ENCODE peak calls at places on chromosome 4, in six cellular contexts. B, K, S, Y, R and H are unnamed samples.

GRCh38 chr4:47469951-47470350 is 6.4 kb upstream of the COMMD8 start:
- DNase-seq in Y (no peak), K (no peak), S (no peak), B (no peak), R (no peak), H (no peak)

GRCh38 chr4:4851081-4851480 is 8.4 kb upstream of the MSX1 start:
- DNase-seq in S (no peak), R (no peak), B (no peak), Y (no peak), K (no peak), H (no peak)

GRCh38 chr4:156957558-156957957 is 14.0 kb downstream of the PDGFC start:
- DNase-seq in R (no peak), K (no peak), S (no peak), B (no peak), Y (no peak), H (no peak)

GRCh38 chr4:14743601-14744000 is 258.7 kb upstream of the CPEB2 start:
- DNase-seq in S (no peak), K (no peak), B (no peak), Y (no peak), R (no peak), H (no peak)

GRCh38 chr4:73868206-73869129 is 725 bp upstream of the CXCL1 start:
- DNase-seq in B (peak; percentile 27), K (no peak), Y (no peak), S (no peak), R (no peak), H (no peak)

GRCh38 chr4:165580379-165580905 is 201.6 kb downstream of the CPE start:
- DNase-seq in Y (no peak), K (no peak), R (no peak), B (peak; percentile 69), S (no peak), H (peak; percentile 17)

GRCh38 chr4:123555500-123556273 is 159.1 kb downstream of the SPRY1 start:
- DNase-seq in K (peak; percentile 98), B (peak; percentile 81), Y (no peak), S (no peak), R (peak; percentile 68), H (peak; percentile 97)

GRCh38 chr4:119286377-119287002 is 35.4 kb downstream of the FABP2 start:
- DNase-seq in B (peak; percentile 64), S (no peak), Y (no peak), R (peak; percentile 28), K (peak; percentile 32), H (no peak)

GRCh38 chr4:81452452-81453011 is 19.2 kb downstream of the RASGEF1B start:
- DNase-seq in K (no peak), R (no peak), Y (no peak), S (no peak), B (no peak), H (no peak)

GRCh38 chr4:40546506-40546905 is 83.2 kb downstream of the RBM47 start:
- DNase-seq in R (no peak), B (no peak), S (no peak), Y (no peak), K (peak; percentile 57), H (peak; percentile 83)

GRCh38 chr4:81257021-81257420 is 42.0 kb upstream of the PRKG2 start:
- DNase-seq in S (no peak), K (no peak), R (no peak), B (no peak), Y (no peak), H (no peak)

GRCh38 chr4:109655396-109655795 is 47.8 kb downstream of the CASP6 start:
- DNase-seq in B (no peak), R (no peak), Y (no peak), K (no peak), S (no peak), H (no peak)

GRCh38 chr4:114867291-114867690 is 246.1 kb downstream of the NDST4 start:
- DNase-seq in B (no peak), K (no peak), S (no peak), R (no peak), Y (no peak), H (no peak)

GRCh38 chr4:109972786-109973528 is 60.3 kb downstream of the EGF start:
- DNase-seq in R (no peak), Y (no peak), K (peak; percentile 21), B (no peak), S (no peak), H (no peak)

GRCh38 chr4:108149588-108150380 is 18.9 kb downstream of the LEF1 start:
- DNase-seq in S (no peak), K (no peak), B (no peak), Y (no peak), R (no peak), H (no peak)

GRCh38 chr4:90127706-90128345 is 632 bp downstream of the CCSER1 start:
- DNase-seq in Y (peak; percentile 90), B (no peak), R (no peak), K (no peak), S (no peak), H (peak; percentile 54)

GRCh38 chr4:25862411-25863346 is at the start of gene SEL1L3:
- DNase-seq in B (peak; percentile 2), S (peak; percentile 80), K (no peak), Y (peak; percentile 94), R (no peak), H (peak; percentile 70)

GRCh38 chr4:25860586-25861421 is 2.0 kb downstream of the SEL1L3 start:
- DNase-seq in B (peak; percentile 6), Y (no peak), K (no peak), S (peak; percentile 78), R (no peak), H (peak; percentile 14)

GRCh38 chr4:25863347-25863784 is 578 bp upstream of the SEL1L3 start:
- DNase-seq in R (no peak), S (no peak), K (no peak), B (peak; percentile 27), Y (peak; percentile 89), H (peak; percentile 72)

GRCh38 chr4:25861422-25861926 is 1.3 kb downstream of the SEL1L3 start:
- DNase-seq in R (no peak), B (peak; percentile 12), K (no peak), Y (no peak), S (no peak), H (no peak)

DNA sequence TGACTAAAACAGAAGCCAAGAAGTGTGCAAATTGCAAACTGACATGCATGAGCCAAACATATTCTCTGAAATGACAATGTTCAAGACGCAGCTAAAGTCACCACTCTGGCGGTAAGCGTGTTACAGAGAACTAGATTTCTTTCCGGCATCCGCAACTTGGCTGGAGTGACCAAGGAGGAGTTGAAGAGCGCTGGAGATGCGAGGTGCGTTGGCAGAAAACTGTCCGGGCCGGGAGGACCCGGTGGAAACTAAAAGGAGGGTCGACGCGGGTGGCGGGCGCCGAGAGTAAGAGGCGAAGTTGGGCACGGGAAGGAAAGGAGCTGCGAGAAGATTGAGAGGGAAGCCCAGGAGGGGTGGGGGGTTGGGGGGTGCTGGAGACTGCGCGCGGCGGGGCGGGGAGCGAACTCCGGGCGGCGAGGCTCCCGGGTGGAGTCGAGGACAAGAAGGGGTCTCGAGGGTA is 807 bp downstream of the SEL1L3 start:
- DNase-seq in R (no peak), S (peak; percentile 50), B (peak; percentile 32), K (no peak), Y (peak; percentile 89), H (peak; percentile 45)
- TF ChIP-seq POLR2A in R (no peak), S (no peak), B (no peak), K (no peak), Y (peak; percentile 28), H (peak; percentile 34)

DNA sequence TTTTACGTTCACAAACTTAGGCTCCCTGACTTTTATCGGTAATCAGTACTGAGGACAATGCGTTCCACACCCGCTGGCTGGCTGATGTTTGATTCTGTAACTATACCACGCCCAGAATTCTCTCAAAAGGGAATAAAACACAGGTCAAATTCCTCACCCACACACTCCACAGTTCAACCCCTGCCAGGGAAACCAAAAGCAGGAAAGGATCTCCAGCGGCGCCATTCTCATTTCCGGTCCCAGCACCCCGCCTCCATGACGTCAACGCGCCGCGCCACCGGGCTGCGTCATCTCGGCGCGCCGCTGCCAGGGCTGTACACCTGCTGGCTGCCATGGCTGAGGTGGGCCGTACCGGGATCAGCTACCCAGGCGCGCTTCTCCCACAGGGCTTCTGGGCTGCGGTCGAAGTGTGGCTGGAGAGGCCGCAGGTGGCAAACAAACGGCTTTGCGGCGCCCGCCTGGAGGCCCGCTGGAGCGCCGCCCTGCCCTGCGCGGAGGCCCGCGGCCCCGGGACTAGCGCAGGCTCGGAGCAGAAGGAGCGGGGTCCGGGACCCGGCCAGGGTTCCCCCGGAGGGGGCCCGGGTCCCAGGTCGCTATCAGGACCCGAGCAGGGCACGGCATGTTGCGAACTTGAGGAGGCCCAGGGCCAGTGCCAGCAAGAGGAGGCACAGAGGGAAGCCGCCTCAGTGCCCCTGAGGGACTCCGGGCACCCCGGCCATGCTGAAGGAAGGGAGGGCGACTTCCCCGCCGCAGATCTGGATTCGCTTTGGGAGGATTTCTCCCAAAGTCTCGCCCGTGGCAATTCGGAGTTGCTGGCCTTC is at the start of the genes ACOX3 and TRMT44:
- DNase-seq in Y (peak; percentile 99), B (peak; percentile 87), R (peak; percentile 76), S (peak; percentile 91), K (peak; percentile 80), H (peak; percentile 95)
- TF ChIP-seq POLR2A in Y (peak; percentile 84), B (peak; percentile 60), R (peak; percentile 60), S (peak; percentile 42), K (peak; percentile 77), H (peak; percentile 84)

DNA sequence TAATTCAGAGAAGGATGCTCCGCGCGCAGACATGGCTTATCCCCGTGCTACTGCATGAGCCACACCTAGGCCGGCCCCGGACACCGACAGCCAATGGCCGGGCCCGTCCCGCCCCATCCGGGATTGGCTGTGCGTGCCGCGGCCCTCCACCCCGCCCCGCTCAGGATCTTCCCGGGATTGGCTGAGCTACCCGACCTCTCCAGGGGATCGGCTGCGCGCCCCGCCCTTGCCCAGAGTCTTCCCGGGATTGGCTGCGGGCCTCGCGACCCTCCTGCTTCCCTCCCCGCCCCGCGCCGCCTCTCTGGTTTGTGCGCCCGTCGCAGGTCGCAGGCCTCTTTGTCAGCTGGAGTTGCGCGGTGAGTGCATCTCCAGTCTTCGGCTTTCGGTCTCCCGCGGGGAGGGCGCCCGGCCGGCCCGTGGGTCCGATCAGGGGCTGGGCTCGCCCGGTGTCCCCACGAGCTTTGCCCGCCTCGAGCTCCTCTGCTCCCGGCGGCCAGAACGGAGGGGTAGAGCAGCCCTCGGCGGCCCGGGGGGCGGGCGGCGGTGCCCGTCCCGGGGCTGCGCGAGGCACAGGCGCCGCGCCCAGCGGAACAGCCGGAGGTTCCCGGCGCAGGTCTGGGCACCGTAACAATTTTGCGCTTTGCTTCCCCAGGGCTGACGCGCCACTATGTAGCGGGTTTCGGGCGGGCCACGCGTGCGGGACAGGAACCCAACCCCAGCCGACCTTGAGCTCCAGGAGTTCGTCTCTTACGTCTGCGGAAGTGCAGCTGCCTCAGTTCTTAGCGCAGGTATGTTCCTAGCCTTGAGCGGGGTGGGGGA is 38.8 kb downstream of the ERVMER34-1 start:
- DNase-seq in R (peak; percentile 97), S (peak; percentile 96), B (peak; percentile 92), Y (peak; percentile 99), K (peak; percentile 92), H (peak; percentile 98)
- TF ChIP-seq POLR2A in R (peak; percentile 97), S (peak; percentile 94), B (peak; percentile 60), Y (peak; percentile 93), K (peak; percentile 93), H (peak; percentile 98)

DNA sequence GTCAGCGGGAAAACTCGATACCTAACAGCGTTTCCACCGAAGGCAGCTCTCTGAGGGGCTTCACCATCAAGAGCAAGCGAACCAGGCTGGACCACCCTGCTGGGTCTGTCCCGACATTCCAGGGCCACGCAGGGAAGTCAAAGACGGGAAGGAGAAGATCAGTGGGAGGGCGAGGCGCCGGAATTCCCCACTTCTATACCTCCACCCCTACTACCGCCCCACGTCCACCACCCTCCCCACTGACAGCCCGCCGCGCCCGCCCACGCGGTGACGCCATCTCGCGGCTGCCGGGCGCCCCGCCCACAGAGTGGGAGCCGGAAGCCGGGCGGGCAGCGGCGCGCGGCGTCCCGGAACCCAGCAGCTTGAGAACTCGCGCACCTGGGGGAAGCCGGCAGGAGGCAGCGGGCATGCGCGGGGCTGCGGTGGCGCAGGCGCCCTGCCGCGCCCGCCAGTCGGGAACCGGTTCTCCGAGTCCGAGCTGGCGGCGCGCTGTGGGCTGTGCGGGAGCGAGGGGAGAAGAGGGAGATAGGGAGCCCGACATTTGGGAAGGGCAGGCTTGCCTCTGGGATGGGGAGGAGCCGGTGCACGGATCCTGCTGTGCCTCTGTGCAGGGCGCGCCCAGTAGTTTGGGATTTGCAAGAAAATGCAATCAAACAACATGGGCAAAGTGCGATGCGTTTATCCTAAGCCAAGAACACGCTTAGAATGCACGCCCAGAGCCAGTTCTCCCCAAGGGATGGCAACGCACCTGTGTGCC is 3.2 kb upstream of the STIM2 start:
- DNase-seq in B (peak; percentile 81), S (peak; percentile 90), Y (peak; percentile 99), K (peak; percentile 58), R (peak; percentile 66), H (peak; percentile 93)
- TF ChIP-seq POLR2A in B (peak; percentile 69), S (peak; percentile 70), Y (peak; percentile 92), K (no peak), R (peak; percentile 52), H (peak; percentile 82)